ENCODE peak calls at places on chromosomes 12 and 14, in five cellular contexts. Q is psoas muscle; A is CD4-positive, alpha-beta T cell; V is cardiac muscle cell; U is tibial artery. Y is an unnamed sample.

GRCh38 chr14:21087294-21088091 is 11.0 kb downstream of the ZNF219 start:
- DNase-seq in Q (no peak), A (peak), V (no peak), U (no peak), Y (no peak)

GRCh38 chr12:63922446-63922845 is 77.9 kb downstream of the SRGAP1 start:
- DNase-seq in Q (no peak), A (no peak), V (no peak), U (no peak), Y (peak)

GRCh38 chr14:22978487-22978837 is 3.9 kb downstream of the AJUBA start:
- DNase-seq in Q (no peak), A (no peak), V (no peak), U (no peak), Y (no peak)

GRCh38 chr12:121582583-121583333 is 1.9 kb upstream of the KDM2B start:
- DNase-seq in Q (no peak), A (no peak), V (peak), U (no peak), Y (no peak)

GRCh38 chr12:77124767-77125166 is 59.4 kb upstream of the E2F7 start:
- DNase-seq in Q (no peak), A (no peak), V (no peak), U (no peak), Y (no peak)

GRCh38 chr14:53338192-53338591 is 185.1 kb upstream of the DDHD1 start:
- DNase-seq in Q (no peak), A (no peak), V (no peak), U (no peak), Y (no peak)

GRCh38 chr14:26595922-26596721 is 1.7 kb downstream of the NOVA1 start:
- DNase-seq in Q (no peak), A (no peak), V (no peak), U (no peak), Y (no peak)

GRCh38 chr14:104609666-104610065 is 5.1 kb upstream of the TMEM179 start:
- DNase-seq in Q (no peak), A (no peak), V (no peak), U (peak), Y (no peak)

GRCh38 chr12:125185740-125186470 is 120.7 kb downstream of the AACS start:
- DNase-seq in Q (peak), A (no peak), V (peak), U (peak), Y (peak)

GRCh38 chr14:34951286-34951685 is 31.5 kb upstream of the SRP54 start:
- DNase-seq in Q (no peak), A (no peak), V (no peak), U (no peak), Y (no peak)

GRCh38 chr12:94875525-94875924 is 128.0 kb downstream of the NDUFA12 start:
- DNase-seq in Q (no peak), A (no peak), V (peak), U (no peak), Y (peak)

GRCh38 chr14:22535916-22536315 is 53.1 kb downstream of the DAD1 start:
- DNase-seq in Q (no peak), A (no peak), V (no peak), U (no peak), Y (no peak)

GRCh38 chr12:16189849-16190248 is 87.6 kb downstream of the SLC15A5 start:
- DNase-seq in Q (no peak), A (no peak), V (peak), U (no peak), Y (no peak)

GRCh38 chr12:39647383-39647782 is 27.8 kb upstream of the ABCD2 start:
- DNase-seq in Q (no peak), A (no peak), V (no peak), U (no peak), Y (no peak)

GRCh38 chr12:56978397-56979138 is 21.2 kb upstream of the RDH16 start:
- DNase-seq in Q (no peak), A (no peak), V (no peak), U (no peak), Y (no peak)

GRCh38 chr12:14810953-14811483 is 3.0 kb downstream of the SMCO3 start:
- DNase-seq in Q (no peak), A (no peak), V (no peak), U (no peak), Y (peak)

GRCh38 chr14:50021261-50021660 is 95.1 kb downstream of the VCPKMT start:
- DNase-seq in Q (no peak), A (no peak), V (no peak), U (no peak), Y (no peak)

GRCh38 chr14:91225025-91225424 is 19.5 kb downstream of the GPR68 start:
- DNase-seq in Q (no peak), A (no peak), V (no peak), U (no peak), Y (no peak)

GRCh38 chr12:52205584-52206308 is 13.9 kb upstream of the KRT80 start:
- DNase-seq in Q (no peak), A (no peak), V (no peak), U (no peak), Y (no peak)

GRCh38 chr12:97093187-97093683 is 186.2 kb downstream of the NEDD1 start:
- DNase-seq in Q (no peak), A (no peak), V (no peak), U (no peak), Y (no peak)

GRCh38 chr14:49977126-49977841 is 84.4 kb downstream of the ARF6 start:
- DNase-seq in Q (no peak), A (no peak), V (no peak), U (no peak), Y (no peak)

GRCh38 chr14:68084256-68084655 is 264.7 kb downstream of the RAD51B start:
- DNase-seq in Q (no peak), A (no peak), V (peak), U (no peak), Y (no peak)

GRCh38 chr12:115461401-115461800 is 777.4 kb upstream of the TBX3 start:
- DNase-seq in Q (no peak), A (no peak), V (no peak), U (no peak), Y (no peak)

GRCh38 chr14:94944636-94945258 is 174.8 kb upstream of the GSC start:
- DNase-seq in Q (no peak), A (no peak), V (no peak), U (no peak), Y (no peak)

GRCh38 chr12:45227668-45228067 is 11.8 kb downstream of the ANO6 start:
- DNase-seq in Q (no peak), A (no peak), V (no peak), U (no peak), Y (no peak)

GRCh38 chr12:85920324-85920947 is 46.3 kb downstream of the NTS start:
- DNase-seq in Q (no peak), A (no peak), V (peak), U (no peak), Y (peak)

GRCh38 chr14:32426028-32426427 is 96.9 kb downstream of the AKAP6 start:
- DNase-seq in Q (no peak), A (no peak), V (no peak), U (no peak), Y (no peak)

GRCh38 chr14:33530358-33530757 is 420.5 kb downstream of the EGLN3 start:
- DNase-seq in Q (no peak), A (no peak), V (no peak), U (no peak), Y (no peak)

GRCh38 chr14:32709072-32709471 is 229.6 kb upstream of the NPAS3 start:
- DNase-seq in Q (no peak), A (no peak), V (no peak), U (peak), Y (no peak)

GRCh38 chr12:89525824-89526770 is at the start of gene POC1B:
- DNase-seq in Q (peak), A (peak), V (peak), U (peak), Y (peak)
- TF ChIP-seq CTCF in Q (no peak), A (no peak), V (no peak), U (no peak), Y (no peak)

DNA sequence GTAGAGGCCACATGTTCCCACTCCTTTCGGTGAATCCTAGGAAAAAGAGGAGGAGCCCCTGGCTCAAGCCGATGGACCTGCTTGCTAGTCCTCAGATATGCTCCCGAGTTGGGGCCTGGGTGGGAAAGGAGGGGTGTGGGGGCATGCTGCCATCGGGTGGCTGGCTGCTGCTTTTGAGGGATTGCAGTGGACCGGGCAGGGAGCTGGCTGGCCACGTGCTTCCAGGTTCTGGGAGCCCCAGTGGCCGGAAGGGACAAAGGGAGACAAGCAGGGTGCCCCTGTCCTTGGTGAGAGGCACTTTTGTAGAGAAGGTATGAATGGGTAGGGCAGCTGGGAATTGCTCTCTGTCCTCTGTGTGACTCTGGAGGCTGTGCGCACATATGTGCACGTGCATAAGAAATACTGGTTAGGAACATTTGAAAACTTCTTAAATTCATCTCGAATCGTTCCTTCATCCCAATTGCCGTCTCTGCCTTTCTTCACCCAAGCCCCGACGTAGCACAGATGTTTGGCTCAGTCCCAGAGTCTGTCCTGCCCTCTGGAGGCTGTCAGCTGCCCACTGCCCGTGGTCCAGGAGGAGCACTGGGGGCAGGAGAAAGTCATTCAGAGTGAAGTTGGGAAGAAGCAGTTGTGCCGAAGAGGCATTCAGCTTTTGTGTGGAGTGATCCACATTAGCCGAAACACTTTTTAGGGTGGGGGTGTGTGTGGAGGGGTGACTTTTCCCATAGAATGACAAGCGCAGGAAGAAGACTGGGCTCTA is 124.7 kb downstream of the TSPAN9 start:
- DNase-seq in Q (no peak), A (no peak), V (peak), U (no peak), Y (no peak)
- H3K27ac ChIP-seq in Q (no peak), A (no peak), V (no peak), U (no peak), Y (no peak)

GRCh38 chr12:6960291-6961277 is 9.4 kb downstream of the PTPN6 start:
- DNase-seq in Q (peak), A (no peak), V (no peak), U (peak), Y (no peak)
- TF ChIP-seq CTCF in Q (no peak), A (peak), V (peak), U (no peak), Y (no peak)

GRCh38 chr12:50132505-50133135 is 20.6 kb downstream of the COX14 start:
- DNase-seq in Q (no peak), A (no peak), V (peak), U (no peak), Y (no peak)

GRCh38 chr12:50127546-50127945 is 15.5 kb downstream of the COX14 start:
- DNase-seq in Q (no peak), A (no peak), V (no peak), U (no peak), Y (no peak)

DNA sequence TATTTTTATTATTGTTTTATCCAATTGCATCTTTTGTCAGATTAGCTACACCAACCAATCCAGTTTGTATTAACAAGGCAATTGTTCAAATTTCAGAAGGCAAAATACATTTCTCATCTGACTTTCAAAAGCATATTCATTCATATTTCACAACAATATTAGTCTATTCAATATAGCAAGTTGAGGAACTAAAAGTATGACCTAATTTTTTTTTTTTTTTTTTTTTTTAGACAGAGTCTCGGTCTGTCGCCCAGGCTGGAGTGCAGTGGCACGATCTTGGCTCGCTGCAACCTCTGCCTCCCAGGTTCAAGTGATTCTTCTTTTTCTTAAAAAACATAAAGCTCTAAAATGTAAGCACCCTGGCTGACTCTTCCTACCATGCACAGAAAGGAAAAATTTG is 17.3 kb downstream of the COX14 start:
- DNase-seq in Q (no peak), A (no peak), V (no peak), U (no peak), Y (no peak)
- H3K27ac ChIP-seq in Q (no peak), A (no peak), V (no peak), U (no peak), Y (no peak)

GRCh38 chr14:65287264-65288131 is 125.0 kb upstream of the FUT8 start:
- DNase-seq in Q (no peak), A (peak), V (no peak), U (no peak), Y (no peak)
- TF ChIP-seq CTCF in Q (no peak), A (no peak), V (no peak), U (no peak), Y (no peak)

GRCh38 chr12:49647827-49648721 is 24.7 kb downstream of the PRPF40B start:
- DNase-seq in Q (no peak), A (no peak), V (no peak), U (no peak), Y (no peak)
- H3K27ac ChIP-seq in Q (peak), A (peak), V (peak), U (peak), Y (peak)

DNA sequence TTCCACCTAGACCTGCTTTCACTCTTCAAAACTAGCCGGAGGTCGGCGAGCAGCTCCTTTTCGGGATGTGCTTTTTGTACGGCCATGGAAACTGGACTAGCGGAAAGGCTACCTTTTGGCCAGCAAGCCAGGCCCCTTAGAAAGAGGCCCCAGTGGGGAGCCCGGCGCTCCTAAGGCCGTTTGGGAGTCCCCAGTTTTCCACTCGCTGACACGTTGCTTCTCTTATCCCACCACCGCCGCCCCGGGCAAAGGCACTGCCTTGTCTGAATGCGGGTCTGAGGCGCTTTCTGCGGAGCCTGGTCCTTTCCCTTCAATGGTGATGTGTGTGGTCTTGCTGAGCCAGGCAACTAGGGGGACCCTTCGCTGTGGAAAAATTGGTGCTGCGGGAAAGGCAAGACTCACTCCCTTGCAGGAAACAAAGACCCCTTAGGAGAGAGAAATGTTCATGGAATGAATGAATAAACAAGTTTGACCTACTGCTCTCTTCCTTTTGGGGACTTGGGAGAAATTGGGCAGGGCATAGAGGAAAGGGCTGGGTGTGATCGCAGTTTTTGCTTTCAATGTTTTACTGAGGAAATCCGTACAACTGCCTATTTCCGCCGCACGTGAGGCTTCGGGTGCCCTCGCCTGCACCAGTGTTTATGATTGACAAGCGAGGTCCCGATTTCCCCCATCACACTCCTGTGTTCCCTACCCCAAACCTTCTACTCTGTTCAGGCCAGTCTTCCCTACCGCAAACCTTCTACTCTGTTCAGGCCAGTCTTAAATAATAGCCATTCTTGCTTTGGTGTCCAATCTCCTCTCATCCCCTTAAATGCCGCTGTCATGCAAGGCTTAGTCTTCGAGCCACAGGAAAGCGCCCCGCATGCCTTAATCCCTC is 970 bp upstream of the SLC38A2 start:
- DNase-seq in Q (peak), A (peak), V (peak), U (peak), Y (peak)
- TF ChIP-seq CTCF in Q (no peak), A (peak), V (peak), U (no peak), Y (no peak)

GRCh38 chr12:8829128-8829524 is 6.7 kb downstream of the A2ML1 start:
- DNase-seq in Q (no peak), A (no peak), V (no peak), U (no peak), Y (no peak)

GRCh38 chr12:8829621-8830020 is 7.2 kb downstream of the A2ML1 start:
- DNase-seq in Q (no peak), A (no peak), V (no peak), U (no peak), Y (no peak)

GRCh38 chr12:8831116-8831515 is 8.7 kb downstream of the A2ML1 start:
- DNase-seq in Q (no peak), A (no peak), V (no peak), U (no peak), Y (no peak)

GRCh38 chr12:8827551-8828347 is 5.3 kb downstream of the A2ML1 start:
- DNase-seq in Q (no peak), A (no peak), V (no peak), U (no peak), Y (peak)

GRCh38 chr12:8828514-8829127 is 6.2 kb downstream of the A2ML1 start:
- DNase-seq in Q (no peak), A (no peak), V (no peak), U (no peak), Y (no peak)
- H3K27ac ChIP-seq in Q (no peak), A (no peak), V (no peak), U (no peak), Y (no peak)

DNA sequence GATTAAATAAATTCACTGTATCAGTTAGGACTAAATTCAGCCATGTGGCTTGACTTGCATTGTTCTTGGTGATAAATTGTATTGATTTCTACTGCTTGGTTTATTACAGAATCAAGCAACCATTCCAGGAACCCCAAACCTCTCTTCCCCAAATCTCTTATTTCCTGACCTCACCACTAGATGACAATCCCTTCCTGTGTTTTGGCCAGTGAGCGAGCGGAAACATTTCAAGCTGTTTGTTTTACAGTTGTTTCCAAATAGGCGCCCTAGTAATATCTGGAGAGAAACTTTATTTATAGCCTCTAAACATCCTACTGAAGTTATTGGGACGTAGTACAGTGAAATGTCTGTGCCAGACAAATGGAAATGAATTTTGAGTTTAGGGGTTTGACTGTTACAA is 161.1 kb downstream of the SNAPC1 start:
- DNase-seq in Q (no peak), A (no peak), V (no peak), U (no peak), Y (no peak)
- TF ChIP-seq CTCF in Q (no peak), A (no peak), V (peak), U (no peak), Y (peak)

DNA sequence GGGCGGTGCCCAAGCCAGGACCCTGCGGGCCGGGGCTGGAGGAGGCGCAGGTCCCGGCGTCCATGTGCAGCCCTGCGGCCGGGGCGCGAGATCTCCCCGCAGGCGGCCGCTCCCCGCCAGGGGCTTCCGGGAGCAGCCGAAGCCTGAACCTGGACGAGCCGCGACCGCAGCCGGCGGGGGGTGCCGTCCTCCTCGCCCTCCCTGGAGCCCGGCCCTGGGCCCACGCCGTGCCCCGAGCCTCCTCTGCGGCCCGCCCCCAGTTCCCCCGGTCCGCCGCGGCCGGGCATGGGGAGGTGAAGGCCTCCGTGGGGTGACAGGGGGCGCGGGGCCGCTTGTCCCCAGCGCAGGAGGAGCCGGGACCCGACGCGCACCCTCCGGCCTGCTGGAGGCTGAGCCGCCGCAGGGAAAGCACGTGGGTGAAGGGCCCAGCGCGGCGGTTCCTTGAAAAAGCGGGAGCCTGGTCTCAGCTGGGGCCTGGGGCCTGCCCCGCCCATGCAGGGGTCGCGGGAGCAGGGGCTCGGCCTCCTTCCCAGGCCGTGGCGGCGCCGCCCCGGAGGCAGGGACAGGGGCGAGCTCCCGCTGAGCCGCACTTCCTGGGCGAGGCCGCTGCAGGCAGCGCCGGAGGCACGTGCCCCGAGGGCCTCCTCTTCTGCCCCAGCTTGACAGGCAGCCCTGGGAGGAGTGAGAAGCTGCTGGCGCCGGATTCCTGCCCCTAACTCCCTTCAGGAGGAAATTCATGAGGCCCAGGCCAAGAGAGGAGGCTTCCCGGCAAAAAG is 55.6 kb upstream of the PPP2R5C start:
- DNase-seq in Q (peak), A (peak), V (peak), U (peak), Y (no peak)
- H3K27ac ChIP-seq in Q (peak), A (peak), V (no peak), U (peak), Y (peak)

Y was measured in RWPE1.